ENCODE peak calls at places on chromosomes 11 and 22, in eight cellular contexts. J, Q, F, O, H, E, R and K are unnamed samples.

GRCh38 chr11:46134540-46134939 is 13.3 kb upstream of the PHF21A start:
- DNase-seq in O (no peak), R (no peak), F (no peak), J (no peak), E (no peak), H (peak), Q (no peak), K (no peak)

GRCh38 chr22:49272546-49273125 is 555.0 kb downstream of the BRD1 start:
- DNase-seq in E (no peak), H (no peak), F (no peak), R (no peak), J (no peak), O (no peak), Q (no peak), K (no peak)

GRCh38 chr11:64317325-64317960 is at the start of gene TRMT112:
- DNase-seq in F (peak), E (peak), R (peak), O (peak), H (peak), Q (peak), J (peak), K (peak)

GRCh38 chr22:46421272-46421671 is 85.8 kb downstream of the TRMU start:
- DNase-seq in Q (no peak), E (no peak), O (no peak), H (no peak), F (no peak), J (no peak), R (peak), K (no peak)

GRCh38 chr11:126419801-126420729 is 64.6 kb downstream of the ST3GAL4 start:
- DNase-seq in O (no peak), E (no peak), F (peak), J (no peak), H (no peak), Q (no peak), R (no peak), K (peak)

GRCh38 chr22:49362393-49362792 is 465.3 kb downstream of the BRD1 start:
- DNase-seq in Q (no peak), J (no peak), R (no peak), O (no peak), H (no peak), F (no peak), E (no peak), K (no peak)

GRCh38 chr11:47524200-47524874 is 28.6 kb downstream of the CELF1 start:
- DNase-seq in E (no peak), J (no peak), O (no peak), R (no peak), H (no peak), F (no peak), Q (no peak), K (peak)

GRCh38 chr11:106958506-106959248 is 59.6 kb downstream of the GUCY1A2 start:
- DNase-seq in R (no peak), J (no peak), O (no peak), F (no peak), H (no peak), Q (no peak), E (no peak), K (peak)

GRCh38 chr11:66462911-66463310 is 3.8 kb upstream of the PELI3 start:
- DNase-seq in F (no peak), Q (no peak), H (no peak), E (no peak), R (no peak), J (no peak), O (no peak), K (no peak)

GRCh38 chr22:30015229-30015797 is 65.0 kb upstream of the HORMAD2 start:
- DNase-seq in Q (no peak), H (no peak), F (no peak), J (no peak), R (no peak), O (no peak), E (no peak), K (no peak)

GRCh38 chr22:23069502-23070357 is 589 bp upstream of the GNAZ start:
- DNase-seq in J (no peak), H (peak), R (peak), E (peak), Q (peak), O (peak), F (peak), K (peak)

GRCh38 chr11:60305906-60306619 is 21.0 kb upstream of the MS4A6E start:
- DNase-seq in E (no peak), J (no peak), Q (no peak), H (no peak), O (no peak), R (no peak), F (no peak), K (peak)

GRCh38 chr11:102267602-102268001 is 49.7 kb upstream of the BIRC3 start:
- DNase-seq in J (no peak), E (no peak), Q (no peak), H (no peak), O (peak), F (no peak), R (no peak), K (no peak)

GRCh38 chr11:2508793-2509192 is 64.0 kb downstream of the KCNQ1 start:
- DNase-seq in F (no peak), O (no peak), H (no peak), Q (no peak), J (no peak), E (no peak), R (no peak), K (no peak)

GRCh38 chr11:63212742-63213141 is 30.7 kb downstream of the SLC22A25 start:
- DNase-seq in H (peak), O (peak), R (no peak), E (no peak), F (no peak), Q (no peak), J (no peak), K (peak)

GRCh38 chr22:44658371-44658953 is 43.5 kb upstream of the PRR5 start:
- DNase-seq in F (no peak), Q (no peak), R (no peak), J (no peak), O (no peak), H (no peak), E (peak), K (peak)

GRCh38 chr22:46364341-46365165 is 29.0 kb downstream of the TRMU start:
- DNase-seq in R (no peak), H (no peak), O (no peak), E (no peak), J (no peak), Q (no peak), F (no peak), K (no peak)

GRCh38 chr11:75432911-75433321 is at the start of gene KLHL35:
- DNase-seq in E (peak), H (peak), F (no peak), Q (no peak), J (no peak), O (no peak), R (no peak), K (peak)

GRCh38 chr22:19663286-19663815 is 51.0 kb upstream of the SEPTIN5 start:
- DNase-seq in Q (no peak), O (no peak), H (no peak), E (peak), F (no peak), R (no peak), J (no peak), K (peak)

GRCh38 chr11:36736103-36736502 is 138.1 kb upstream of the RAG2 start:
- DNase-seq in F (no peak), E (no peak), J (no peak), R (no peak), H (no peak), Q (no peak), O (no peak), K (no peak)

GRCh38 chr22:40666151-40666848 is 13.0 kb upstream of the MCHR1 start:
- DNase-seq in F (no peak), E (no peak), R (no peak), O (no peak), J (no peak), H (no peak), Q (no peak), K (peak)

GRCh38 chr11:117565709-117566108 is 231.3 kb downstream of the DSCAML1 start:
- DNase-seq in F (no peak), Q (no peak), H (peak), R (no peak), E (no peak), J (no peak), O (no peak), K (no peak)

GRCh38 chr11:46695345-46696211 is 4.8 kb downstream of the ARHGAP1 start:
- DNase-seq in H (no peak), F (no peak), Q (no peak), R (no peak), O (no peak), E (no peak), J (no peak), K (no peak)

GRCh38 chr11:62017878-62018642 is 50.6 kb upstream of the FTH1 start:
- DNase-seq in F (no peak), R (no peak), Q (no peak), O (no peak), J (no peak), H (no peak), E (no peak), K (no peak)

GRCh38 chr11:73384871-73385692 is 8.9 kb downstream of the RELT start:
- DNase-seq in F (peak), H (no peak), Q (no peak), E (peak), J (peak), R (no peak), O (no peak), K (no peak)

GRCh38 chr11:2573240-2574042 is 126.4 kb downstream of the KCNQ1OT1 start:
- DNase-seq in J (no peak), R (no peak), O (no peak), F (no peak), Q (peak), E (peak), H (no peak), K (no peak)

GRCh38 chr11:114259124-114259526 is 37.1 kb upstream of the NNMT start:
- DNase-seq in E (peak), H (no peak), O (no peak), Q (no peak), F (no peak), R (no peak), J (no peak), K (no peak)

GRCh38 chr22:21865041-21865440 is 2.4 kb downstream of the MAPK1 start:
- DNase-seq in E (peak), J (no peak), R (no peak), F (no peak), O (no peak), Q (no peak), H (no peak), K (peak)

GRCh38 chr11:86748296-86748695 is 52.0 kb upstream of the PRSS23 start:
- DNase-seq in R (no peak), E (no peak), F (no peak), H (no peak), Q (no peak), O (no peak), J (no peak), K (no peak)